ENCODE peak calls at places on chromosome 17, in ten cellular contexts. D is non-pigmented ciliary epithelial cell; X is neuronal stem cell; L is endothelial cell; U is astrocyte of the spinal cord; H is foreskin fibroblast; R is midbrain; V is fibroblast of the aortic adventitia; I is activated CD8-positive, alpha-beta T cell treated with anti-CD3 and anti-CD28 coated beads, Interleukin-2, amount 10 ng/mL, durations not matched to agents 7 days and 5 days; A is fibroblast of lung. J is an unnamed sample.

GRCh38 chr17:22310717-22311686 is 618.7 kb downstream of the KCNJ18 start:
- DNase-seq in A (no peak), H (no peak), D (no peak), X (no peak), L (no peak), V (no peak), U (no peak), R (no peak), I (no peak), J (peak)

GRCh38 chr17:15289285-15290185 is 24.4 kb upstream of the PMP22 start:
- DNase-seq in U (peak), V (peak), I (no peak), L (no peak), D (no peak), H (no peak), A (peak), R (no peak), X (no peak), J (no peak)

GRCh38 chr17:19579867-19580565 is 46.4 kb downstream of the SLC47A1 start:
- DNase-seq in X (no peak), A (no peak), R (no peak), L (peak), H (peak), V (no peak), I (no peak), D (no peak), U (no peak), J (no peak)

GRCh38 chr17:82737981-82738877 is 2.8 kb downstream of the FN3K start:
- DNase-seq in I (no peak), H (no peak), X (no peak), U (no peak), D (no peak), L (no peak), R (peak), V (no peak), A (no peak), J (no peak)

GRCh38 chr17:50672831-50673551 is 34.7 kb downstream of the ANKRD40 start:
- DNase-seq in V (no peak), A (no peak), I (no peak), D (no peak), U (no peak), L (no peak), X (no peak), H (no peak), R (no peak), J (no peak)

GRCh38 chr17:48545022-48545376 is at the start of gene HOXB2:
- DNase-seq in U (peak), L (no peak), R (no peak), V (peak), X (no peak), H (peak), A (peak), D (no peak), I (no peak), J (no peak)

GRCh38 chr17:72266099-72266852 is 145.5 kb downstream of the SOX9 start:
- DNase-seq in A (no peak), L (no peak), I (no peak), X (no peak), V (no peak), H (no peak), D (no peak), U (no peak), R (no peak), J (no peak)

GRCh38 chr17:31679667-31680066 is 179.4 kb downstream of the COPRS start:
- DNase-seq in D (no peak), I (no peak), A (no peak), L (no peak), X (no peak), U (no peak), H (no peak), R (no peak), V (no peak), J (no peak)

GRCh38 chr17:7916799-7917198 is 710 bp upstream of the RNF227 start:
- DNase-seq in D (peak), R (no peak), A (no peak), V (peak), H (peak), X (no peak), I (no peak), U (no peak), L (no peak), J (no peak)

GRCh38 chr17:71974051-71974450 is 146.8 kb upstream of the SOX9 start:
- DNase-seq in V (no peak), I (no peak), U (no peak), D (no peak), R (no peak), L (no peak), H (no peak), A (no peak), X (no peak), J (no peak)

GRCh38 chr17:48153711-48154642 is 46.4 kb downstream of the SNX11 start:
- DNase-seq in R (no peak), D (peak), I (peak), L (peak), X (no peak), A (peak), U (peak), V (peak), H (peak), J (no peak)

GRCh38 chr17:41003926-41004325 is 4.2 kb upstream of the KRTAP3-2 start:
- DNase-seq in H (no peak), L (no peak), U (no peak), I (no peak), V (no peak), R (no peak), D (no peak), X (no peak), A (no peak), J (no peak)

GRCh38 chr17:74852237-74853047 is 7.2 kb downstream of the GRIN2C start:
- DNase-seq in V (no peak), U (no peak), R (no peak), I (peak), H (no peak), D (no peak), A (no peak), X (peak), L (peak), J (peak)

GRCh38 chr17:80822700-80823410 is 168.8 kb upstream of the CHMP6 start:
- DNase-seq in D (no peak), U (no peak), L (no peak), X (no peak), A (no peak), R (no peak), I (no peak), H (no peak), V (no peak), J (no peak)

GRCh38 chr17:78736526-78737079 is 45.5 kb downstream of the CYTH1 start:
- DNase-seq in L (no peak), D (no peak), I (peak), R (peak), X (no peak), H (no peak), V (peak), A (no peak), U (no peak), J (no peak)

GRCh38 chr17:12256380-12256995 is 235.8 kb downstream of the MAP2K4 start:
- DNase-seq in X (peak), U (peak), I (peak), L (peak), A (peak), H (peak), R (peak), V (peak), D (peak), J (no peak)

GRCh38 chr17:13996758-13997157 is 72.5 kb upstream of the COX10 start:
- DNase-seq in A (no peak), V (no peak), I (no peak), H (peak), R (no peak), L (no peak), D (no peak), X (no peak), U (no peak), J (no peak)

GRCh38 chr17:57724038-57724728 is 20.9 kb downstream of the CCDC182 start:
- DNase-seq in I (no peak), D (no peak), L (no peak), V (no peak), X (no peak), R (no peak), U (no peak), A (no peak), H (no peak), J (no peak)

GRCh38 chr17:14373587-14374259 is 72.8 kb downstream of the HS3ST3B1 start:
- DNase-seq in U (no peak), R (no peak), A (peak), X (no peak), D (no peak), H (no peak), I (no peak), L (no peak), V (peak), J (no peak)

J was measured in iPS DF 6.9.